ENCODE peak calls at places on chromosomes 7 and 10, in four cellular contexts. One of them, this sample, is unnamed.

GRCh38 chr7:95511716-95512260 is 26.0 kb downstream of the ASB4 start:
- DNase-seq in PC-9: peak
- DNase-seq in upper lobe of right lung: no peak
- DNase-seq in OCI-LY7: peak
- DNase-seq in this sample: peak

GRCh38 chr10:111077715-111078504 is 1.1 kb downstream of the ADRA2A start:
- DNase-seq in upper lobe of right lung: peak
- DNase-seq in PC-9: no peak
- DNase-seq in OCI-LY7: no peak
- DNase-seq in this sample: peak

GRCh38 chr10:69451784-69452251 is 553 bp downstream of the TSPAN15 start:
- DNase-seq in PC-9: peak
- DNase-seq in OCI-LY7: no peak
- DNase-seq in upper lobe of right lung: peak
- DNase-seq in this sample: peak

GRCh38 chr7:5441840-5442513 is 18.3 kb upstream of the TNRC18 start:
- DNase-seq in upper lobe of right lung: no peak
- DNase-seq in PC-9: no peak
- DNase-seq in OCI-LY7: no peak
- DNase-seq in this sample: no peak

GRCh38 chr7:99267530-99268360 is 4.9 kb upstream of the MYH16 start:
- DNase-seq in PC-9: peak
- DNase-seq in upper lobe of right lung: no peak
- DNase-seq in OCI-LY7: no peak
- DNase-seq in this sample: peak

GRCh38 chr10:79166741-79167140 is 98.0 kb downstream of the ZMIZ1 start:
- DNase-seq in upper lobe of right lung: no peak
- DNase-seq in PC-9: no peak
- DNase-seq in OCI-LY7: no peak
- DNase-seq in this sample: no peak

GRCh38 chr10:104259999-104260774 is 5.5 kb downstream of the GSTO1 start:
- DNase-seq in PC-9: no peak
- DNase-seq in upper lobe of right lung: no peak
- DNase-seq in OCI-LY7: no peak
- DNase-seq in this sample: no peak

GRCh38 chr10:72812798-72813430 is 80.6 kb upstream of the OIT3 start:
- DNase-seq in OCI-LY7: no peak
- DNase-seq in PC-9: peak
- DNase-seq in upper lobe of right lung: no peak
- DNase-seq in this sample: no peak

GRCh38 chr7:101248276-101248675 is 3.4 kb upstream of the FIS1 start:
- DNase-seq in upper lobe of right lung: no peak
- DNase-seq in PC-9: no peak
- DNase-seq in OCI-LY7: no peak
- DNase-seq in this sample: no peak

GRCh38 chr7:2930310-2931033 is 86.4 kb upstream of the GNA12 start:
- DNase-seq in PC-9: no peak
- DNase-seq in OCI-LY7: no peak
- DNase-seq in upper lobe of right lung: peak
- DNase-seq in this sample: peak

GRCh38 chr7:69896100-69896499 is 297.8 kb downstream of the AUTS2 start:
- DNase-seq in PC-9: no peak
- DNase-seq in upper lobe of right lung: no peak
- DNase-seq in OCI-LY7: no peak
- DNase-seq in this sample: no peak

GRCh38 chr7:151083071-151083823 is at the start of gene TMUB1:
- DNase-seq in upper lobe of right lung: peak
- DNase-seq in PC-9: peak
- DNase-seq in OCI-LY7: peak
- DNase-seq in this sample: peak

GRCh38 chr7:101968720-101969466 is 151.5 kb downstream of the CUX1 start:
- DNase-seq in upper lobe of right lung: no peak
- DNase-seq in OCI-LY7: no peak
- DNase-seq in PC-9: no peak
- DNase-seq in this sample: no peak

GRCh38 chr7:56063500-56063881 is 595 bp upstream of the SUMF2 start:
- DNase-seq in OCI-LY7: no peak
- DNase-seq in upper lobe of right lung: no peak
- DNase-seq in PC-9: no peak
- DNase-seq in this sample: no peak

GRCh38 chr10:19749185-19749729 is 67.0 kb upstream of the PLXDC2 start:
- DNase-seq in upper lobe of right lung: no peak
- DNase-seq in PC-9: no peak
- DNase-seq in OCI-LY7: no peak
- DNase-seq in this sample: no peak

GRCh38 chr7:136883046-136883445 is 14.6 kb downstream of the CHRM2 start:
- DNase-seq in upper lobe of right lung: no peak
- DNase-seq in PC-9: no peak
- DNase-seq in OCI-LY7: no peak
- DNase-seq in this sample: no peak

GRCh38 chr7:6446977-6447588 is 671 bp downstream of the DAGLB start:
- DNase-seq in upper lobe of right lung: peak
- DNase-seq in PC-9: peak
- DNase-seq in OCI-LY7: peak
- DNase-seq in this sample: peak

GRCh38 chr10:51896849-51897248 is 197.5 kb upstream of the CSTF2T start:
- DNase-seq in OCI-LY7: no peak
- DNase-seq in upper lobe of right lung: no peak
- DNase-seq in PC-9: no peak
- DNase-seq in this sample: no peak

GRCh38 chr7:142896151-142896550 is 10.6 kb upstream of the TRPV6 start:
- DNase-seq in upper lobe of right lung: no peak
- DNase-seq in OCI-LY7: no peak
- DNase-seq in PC-9: no peak
- DNase-seq in this sample: no peak

GRCh38 chr10:104332243-104333036 is 5.8 kb downstream of the ITPRIP start:
- DNase-seq in upper lobe of right lung: no peak
- DNase-seq in PC-9: no peak
- DNase-seq in OCI-LY7: no peak
- DNase-seq in this sample: peak

GRCh38 chr7:113159746-113160339 is 41.5 kb upstream of the SMIM30 start:
- DNase-seq in PC-9: no peak
- DNase-seq in upper lobe of right lung: no peak
- DNase-seq in OCI-LY7: peak
- DNase-seq in this sample: no peak

GRCh38 chr7:1743481-1744230 is 73.6 kb downstream of the ELFN1 start:
- DNase-seq in PC-9: no peak
- DNase-seq in OCI-LY7: no peak
- DNase-seq in upper lobe of right lung: no peak
- DNase-seq in this sample: no peak

GRCh38 chr7:152553671-152554317 is 118.0 kb upstream of the KMT2C start:
- DNase-seq in OCI-LY7: no peak
- DNase-seq in upper lobe of right lung: no peak
- DNase-seq in PC-9: no peak
- DNase-seq in this sample: no peak

GRCh38 chr7:115844857-115845256 is 185.7 kb downstream of the TFEC start:
- DNase-seq in PC-9: no peak
- DNase-seq in OCI-LY7: no peak
- DNase-seq in upper lobe of right lung: no peak
- DNase-seq in this sample: no peak

GRCh38 chr10:9869777-9870176 is 1147.9 kb upstream of the CELF2 start:
- DNase-seq in PC-9: no peak
- DNase-seq in upper lobe of right lung: no peak
- DNase-seq in OCI-LY7: no peak
- DNase-seq in this sample: no peak

GRCh38 chr7:131480384-131481315 is 75.8 kb downstream of the PODXL start:
- DNase-seq in OCI-LY7: no peak
- DNase-seq in PC-9: no peak
- DNase-seq in upper lobe of right lung: no peak
- DNase-seq in this sample: no peak

GRCh38 chr10:29617880-29618340 is 16.9 kb downstream of the SVIL start:
- DNase-seq in OCI-LY7: no peak
- DNase-seq in upper lobe of right lung: no peak
- DNase-seq in PC-9: no peak
- DNase-seq in this sample: no peak

GRCh38 chr10:56920586-56921250 is 559.7 kb upstream of the ZWINT start:
- DNase-seq in PC-9: no peak
- DNase-seq in OCI-LY7: no peak
- DNase-seq in upper lobe of right lung: no peak
- DNase-seq in this sample: no peak

GRCh38 chr10:91210014-91210413 is 10.4 kb upstream of the PCGF5 start:
- DNase-seq in OCI-LY7: no peak
- DNase-seq in upper lobe of right lung: no peak
- DNase-seq in PC-9: no peak
- DNase-seq in this sample: no peak

GRCh38 chr10:132716691-132717490 is 69.1 kb downstream of the NKX6-2 start:
- DNase-seq in upper lobe of right lung: peak
- DNase-seq in OCI-LY7: no peak
- DNase-seq in PC-9: no peak
- DNase-seq in this sample: peak

GRCh38 chr10:55485827-55486226 is 684.8 kb upstream of the PCDH15 start:
- DNase-seq in PC-9: no peak
- DNase-seq in upper lobe of right lung: no peak
- DNase-seq in OCI-LY7: no peak
- DNase-seq in this sample: no peak

GRCh38 chr7:123901111-123901510 is 23.9 kb upstream of the SPAM1 start:
- DNase-seq in PC-9: no peak
- DNase-seq in upper lobe of right lung: no peak
- DNase-seq in OCI-LY7: no peak
- DNase-seq in this sample: no peak

GRCh38 chr7:80312139-80312661 is 177.6 kb downstream of the GNAI1 start:
- DNase-seq in OCI-LY7: no peak
- DNase-seq in upper lobe of right lung: no peak
- DNase-seq in PC-9: no peak
- DNase-seq in this sample: no peak

GRCh38 chr7:37065779-37066271 is 341.5 kb upstream of the AOAH start:
- DNase-seq in OCI-LY7: no peak
- DNase-seq in upper lobe of right lung: no peak
- DNase-seq in PC-9: no peak
- DNase-seq in this sample: no peak

GRCh38 chr7:71271203-71271602 is 139.3 kb downstream of the GALNT17 start:
- DNase-seq in upper lobe of right lung: no peak
- DNase-seq in OCI-LY7: no peak
- DNase-seq in PC-9: no peak
- DNase-seq in this sample: no peak

GRCh38 chr7:125358551-125359167 is 429.0 kb upstream of the POT1 start:
- DNase-seq in PC-9: no peak
- DNase-seq in upper lobe of right lung: no peak
- DNase-seq in OCI-LY7: no peak
- DNase-seq in this sample: no peak

DNA sequence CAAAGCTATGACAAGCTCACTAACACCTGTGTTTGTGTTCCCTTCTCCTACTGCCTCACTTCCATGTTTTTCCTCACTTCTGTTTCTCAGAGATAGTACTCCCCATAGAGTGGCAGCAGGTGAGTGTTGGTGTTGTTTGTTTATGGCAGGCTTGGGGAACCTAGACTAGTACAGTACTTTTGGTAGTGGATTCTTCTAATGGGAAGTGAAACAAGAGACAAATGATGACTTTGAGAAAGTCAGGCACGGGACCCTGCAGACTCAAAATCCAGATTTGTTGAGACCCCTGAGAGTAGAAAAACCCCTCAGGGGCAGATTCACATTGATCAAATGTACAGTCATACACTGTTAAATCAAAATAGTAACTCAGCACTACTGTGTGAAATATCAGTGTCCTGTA is 6.4 kb upstream of the CFAP69 start:
- DNase-seq in PC-9: no peak
- DNase-seq in OCI-LY7: no peak
- DNase-seq in upper lobe of right lung: no peak
- DNase-seq in this sample: no peak
- H3K27ac ChIP-seq in PC-9: no peak
- H3K27ac ChIP-seq in OCI-LY7: no peak
- H3K27ac ChIP-seq in upper lobe of right lung: no peak
- H3K27ac ChIP-seq in this sample: no peak

DNA sequence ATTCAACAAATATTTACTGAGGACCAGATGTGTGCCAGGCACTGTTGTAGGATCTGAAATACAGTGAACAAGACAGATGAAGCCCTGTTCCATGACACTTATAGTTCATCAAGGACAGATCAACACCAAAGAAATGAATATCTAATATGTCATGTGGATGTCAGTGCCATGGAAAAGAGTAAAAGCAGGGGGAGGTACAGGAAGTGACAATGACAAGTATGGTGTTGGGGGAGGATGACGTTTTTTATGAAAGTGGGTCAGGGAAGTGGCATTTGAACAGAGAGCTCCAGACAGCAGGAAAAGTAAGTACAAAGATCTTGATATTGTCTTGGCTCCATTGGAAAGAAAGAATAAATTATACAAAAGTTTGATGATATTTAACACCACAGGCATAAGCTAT is 7.0 kb upstream of the SFMBT2 start:
- DNase-seq in OCI-LY7: no peak
- DNase-seq in upper lobe of right lung: no peak
- DNase-seq in PC-9: no peak
- DNase-seq in this sample: no peak
- TF ChIP-seq CTCF in OCI-LY7: no peak
- TF ChIP-seq CTCF in upper lobe of right lung: no peak
- TF ChIP-seq CTCF in PC-9: no peak
- TF ChIP-seq CTCF in this sample: no peak

GRCh38 chr10:71247804-71248203 is 35.4 kb downstream of the UNC5B start:
- DNase-seq in upper lobe of right lung: no peak
- DNase-seq in PC-9: no peak
- DNase-seq in OCI-LY7: no peak
- DNase-seq in this sample: no peak
- H3K27ac ChIP-seq in upper lobe of right lung: no peak
- H3K27ac ChIP-seq in PC-9: peak
- H3K27ac ChIP-seq in OCI-LY7: no peak
- H3K27ac ChIP-seq in this sample: no peak

DNA sequence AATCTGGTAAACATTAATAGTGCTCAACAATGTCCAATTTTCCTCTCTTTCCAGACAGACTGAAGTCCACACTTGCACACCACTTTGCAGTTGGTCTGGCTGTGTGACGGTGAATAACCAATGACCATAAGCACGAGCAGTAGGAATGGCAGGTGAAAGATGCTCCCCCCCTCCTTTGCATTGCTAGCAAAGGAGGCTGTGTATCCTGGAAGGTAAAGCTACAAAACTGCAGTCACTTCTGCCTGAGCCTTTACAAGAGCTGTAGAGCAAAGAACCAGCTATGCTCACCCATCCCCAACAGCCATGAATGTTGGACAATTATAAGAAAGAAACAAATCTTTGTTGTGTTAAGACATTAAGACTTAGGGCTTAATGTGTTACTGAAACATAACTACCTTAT is 178.0 kb downstream of the IPMK start:
- DNase-seq in PC-9: no peak
- DNase-seq in upper lobe of right lung: no peak
- DNase-seq in OCI-LY7: no peak
- DNase-seq in this sample: no peak
- TF ChIP-seq CTCF in PC-9: no peak
- TF ChIP-seq CTCF in upper lobe of right lung: no peak
- TF ChIP-seq CTCF in OCI-LY7: no peak
- TF ChIP-seq CTCF in this sample: no peak